ENCODE peak calls at places on chromosomes 16 and 17, in four cellular contexts. U is GM23338, A is SK-N-SH, O is HCT116. Z is an unnamed sample.

GRCh38 chr17:28744104-28744801 is 442 bp downstream of the TRAF4 start:
- DNase-seq in U (peak), A (peak), O (no peak), Z (no peak)

GRCh38 chr16:709651-710499 is 4.3 kb upstream of the FBXL16 start:
- DNase-seq in O (no peak), A (peak), U (peak), Z (no peak)

GRCh38 chr17:6574689-6575595 is 18.6 kb upstream of the PITPNM3 start:
- DNase-seq in U (no peak), O (no peak), A (no peak), Z (peak)

GRCh38 chr16:25189305-25189704 is 27.4 kb upstream of the AQP8 start:
- DNase-seq in U (no peak), O (no peak), A (no peak), Z (no peak)

GRCh38 chr16:63689068-63689467 is 1432.8 kb downstream of the CDH11 start:
- DNase-seq in O (no peak), U (no peak), A (no peak), Z (no peak)

GRCh38 chr17:50347087-50347893 is 1.4 kb downstream of the XYLT2 start:
- DNase-seq in A (no peak), U (peak), O (no peak), Z (no peak)

GRCh38 chr17:17812211-17813054 is 24.4 kb downstream of the SREBF1 start:
- DNase-seq in O (no peak), U (peak), A (peak), Z (no peak)

GRCh38 chr17:63974594-63975192 is 2.0 kb upstream of the SCN4A start:
- DNase-seq in A (no peak), O (peak), U (no peak), Z (no peak)

GRCh38 chr17:58556833-58557250 is 42.4 kb upstream of the MTMR4 start:
- DNase-seq in U (no peak), O (no peak), A (no peak), Z (peak)

GRCh38 chr16:27963471-27963965 is 100.0 kb downstream of the GSG1L start:
- DNase-seq in O (no peak), A (no peak), U (no peak), Z (no peak)

GRCh38 chr17:64218066-64218465 is 45.0 kb downstream of the TEX2 start:
- DNase-seq in U (no peak), O (no peak), A (no peak), Z (no peak)

GRCh38 chr17:5425826-5426225 is 5.8 kb downstream of the RPAIN start:
- DNase-seq in A (no peak), O (no peak), U (no peak), Z (no peak)

GRCh38 chr17:77495575-77495974 is 354.8 kb downstream of the SEC14L1 start:
- DNase-seq in A (peak), U (no peak), O (no peak), Z (no peak)

GRCh38 chr16:10579575-10579964 is 828 bp downstream of the EMP2 start:
- DNase-seq in O (no peak), U (no peak), A (no peak), Z (no peak)

GRCh38 chr17:50203589-50204345 is 2.3 kb upstream of the COL1A1 start:
- DNase-seq in A (no peak), U (no peak), O (no peak), Z (no peak)

GRCh38 chr17:38324141-38324540 is 19.6 kb downstream of the GPR179 start:
- DNase-seq in O (no peak), U (no peak), A (peak), Z (no peak)

GRCh38 chr17:82216301-82217119 is 3.9 kb upstream of the CCDC57 start:
- DNase-seq in U (no peak), A (peak), O (peak), Z (peak)

DNA sequence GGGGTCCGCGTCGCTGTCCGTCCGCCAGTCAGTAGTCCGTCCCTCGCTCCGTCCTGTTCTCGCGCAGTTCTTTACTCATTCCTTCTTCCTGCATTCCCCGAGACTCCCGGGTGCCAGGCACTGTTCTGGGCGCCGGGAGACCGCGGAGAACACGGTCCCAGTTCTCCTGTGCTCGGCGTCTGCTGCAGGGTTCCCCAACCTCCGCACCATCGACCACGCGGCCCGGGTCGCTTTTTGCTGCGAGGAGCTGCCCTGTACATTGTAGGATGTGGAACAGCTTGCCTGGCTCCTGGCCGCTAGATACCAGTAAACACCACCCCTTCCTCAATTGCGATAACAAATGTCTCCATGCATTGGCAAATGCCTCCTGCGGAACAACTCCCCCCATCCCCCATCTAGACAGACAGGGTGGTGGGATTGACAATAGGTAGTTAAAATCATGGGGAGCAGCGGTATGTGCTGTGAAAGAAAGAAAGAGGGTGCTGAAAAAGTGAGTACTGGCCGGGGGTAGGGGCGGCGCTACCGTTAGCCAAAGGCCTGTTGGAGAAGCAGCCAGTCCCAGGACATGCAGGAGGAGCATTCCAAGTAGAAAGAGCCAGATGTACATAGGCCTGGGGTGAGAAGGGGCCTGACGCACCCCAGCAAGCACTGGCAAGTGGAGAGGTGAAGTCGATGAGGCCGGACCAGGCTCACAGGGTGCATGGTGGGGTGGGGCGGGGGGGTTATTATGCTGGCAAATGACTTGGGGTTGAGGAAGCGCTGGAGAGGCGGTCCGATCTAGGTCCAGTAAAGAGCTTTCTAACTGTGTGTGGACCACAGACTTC is 655 bp downstream of the TRAF7 start:
- DNase-seq in U (peak), O (no peak), A (peak), Z (peak)
- TF ChIP-seq REST in U (no peak), O (no peak), A (no peak), Z (peak)

DNA sequence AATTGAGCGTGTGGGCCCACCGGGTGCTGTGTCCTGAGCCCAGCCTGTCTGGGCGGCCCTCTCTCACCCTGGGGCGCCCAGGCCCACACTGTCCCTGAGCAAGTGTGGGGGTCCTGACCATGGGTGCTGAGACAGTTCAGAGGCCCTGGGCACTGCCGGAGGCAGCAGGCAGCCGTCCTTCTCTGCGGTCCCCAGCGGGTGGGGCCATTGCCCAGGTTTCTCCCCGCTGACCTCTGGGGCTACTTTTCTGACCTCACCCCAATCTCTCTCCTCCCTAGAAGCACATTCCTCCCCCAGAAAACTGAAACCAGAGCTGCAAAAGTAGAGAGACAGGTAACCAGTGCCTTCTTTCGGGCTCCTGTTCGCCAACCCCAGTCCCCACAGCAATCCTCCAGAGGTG is 36.0 kb upstream of the PVALEF start:
- DNase-seq in A (no peak), U (peak), O (no peak), Z (no peak)
- TF ChIP-seq REST in A (no peak), U (no peak), O (no peak), Z (no peak)

GRCh38 chr17:12521416-12521815 is 144.3 kb upstream of the MYOCD start:
- DNase-seq in A (no peak), O (no peak), U (no peak), Z (no peak)

GRCh38 chr17:12519956-12520594 is 145.6 kb upstream of the MYOCD start:
- DNase-seq in O (no peak), A (no peak), U (no peak), Z (no peak)

GRCh38 chr17:12522336-12522735 is 143.4 kb upstream of the MYOCD start:
- DNase-seq in U (no peak), O (no peak), A (no peak), Z (no peak)

GRCh38 chr17:12523244-12523643 is 142.4 kb upstream of the MYOCD start:
- DNase-seq in O (no peak), A (no peak), U (no peak), Z (no peak)

DNA sequence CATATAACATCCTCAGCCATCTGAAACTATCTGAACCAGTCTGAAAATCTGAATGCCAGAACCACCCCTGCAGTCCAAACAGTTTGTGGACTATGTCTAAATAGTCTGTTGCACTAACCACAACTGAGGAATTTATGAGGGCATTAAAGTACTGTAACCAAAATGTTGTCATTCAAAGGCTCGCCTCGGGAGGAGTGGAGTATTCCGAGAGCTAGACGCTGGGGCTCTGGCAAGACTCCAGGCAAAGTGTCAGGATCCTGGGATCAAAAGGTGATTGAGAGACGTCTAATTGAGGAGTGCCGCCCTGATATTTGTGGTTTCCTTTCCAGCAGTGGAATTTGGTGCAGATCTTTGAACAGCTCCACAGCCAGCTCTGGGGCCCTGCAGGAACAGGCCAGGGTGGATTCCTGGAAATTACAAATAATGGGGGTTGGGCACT is 142.9 kb upstream of the MYOCD start:
- DNase-seq in A (no peak), O (no peak), U (peak), Z (no peak)
- TF ChIP-seq REST in A (no peak), O (no peak), U (no peak), Z (no peak)

GRCh38 chr16:85768225-85768624 is 17.3 kb upstream of the C16orf74 start:
- DNase-seq in O (no peak), U (peak), A (no peak), Z (no peak)
- TF ChIP-seq REST in O (no peak), U (no peak), A (no peak), Z (no peak)